ENCODE peak calls at places on chromosomes 1 and 21, in nine cellular contexts. J is IMR-90, I is fibroblast of lung, T is PC-3, X is HCT116, M is astrocyte, D is GM23338, G is mammary epithelial cell, K is SK-N-SH. Q is an unnamed sample.

GRCh38 chr1:27891196-27891889 is 19.0 kb downstream of the THEMIS2 start:
- DNase-seq in J (no peak), I (no peak), T (no peak), X (no peak), M (no peak), D (no peak), G (no peak), K (no peak), Q (no peak)

GRCh38 chr1:20212685-20213331 is 26.5 kb upstream of the PLA2G2C start:
- DNase-seq in J (peak), I (peak), T (peak), X (peak), M (no peak), D (peak), G (peak), K (peak), Q (peak)

GRCh38 chr21:32311621-32312020 is 13.0 kb downstream of the MRAP start:
- DNase-seq in J (no peak), I (no peak), T (no peak), X (no peak), M (no peak), D (no peak), G (no peak), K (no peak), Q (no peak)

GRCh38 chr21:37378700-37379139 is 12.1 kb downstream of the DYRK1A start:
- DNase-seq in J (no peak), I (no peak), T (no peak), X (no peak), M (no peak), D (no peak), G (no peak), K (no peak), Q (no peak)

GRCh38 chr1:37561794-37562132 is 5.0 kb downstream of the DNALI1 start:
- DNase-seq in J (peak), I (peak), T (peak), X (peak), M (no peak), D (peak), G (no peak), K (peak), Q (peak)

GRCh38 chr1:10980841-10981727 is 31.4 kb upstream of the TARDBP start:
- DNase-seq in J (no peak), I (peak), T (no peak), X (no peak), M (peak), D (no peak), G (no peak), K (no peak), Q (no peak)

GRCh38 chr1:236149696-236150228 is 7.4 kb downstream of the GPR137B start:
- DNase-seq in J (no peak), I (no peak), T (no peak), X (no peak), M (no peak), D (no peak), G (no peak), K (no peak), Q (no peak)

GRCh38 chr1:88179943-88180342 is 504.1 kb upstream of the PKN2 start:
- DNase-seq in J (no peak), I (no peak), T (no peak), X (no peak), M (no peak), D (no peak), G (no peak), K (no peak), Q (no peak)

GRCh38 chr1:32972814-32973428 is 8.3 kb upstream of the RNF19B start:
- DNase-seq in J (peak), I (peak), T (peak), X (no peak), M (peak), D (peak), G (no peak), K (peak), Q (no peak)

GRCh38 chr1:107139833-107140702 is 771 bp upstream of the NTNG1 start:
- DNase-seq in J (peak), I (peak), T (peak), X (no peak), M (peak), D (peak), G (peak), K (peak), Q (peak)

GRCh38 chr1:76868916-76869315 is 1.6 kb downstream of the ST6GALNAC5 start:
- DNase-seq in J (no peak), I (peak), T (no peak), X (no peak), M (no peak), D (peak), G (no peak), K (peak), Q (no peak)

GRCh38 chr1:22224631-22225030 is 81.7 kb upstream of the WNT4 start:
- DNase-seq in J (no peak), I (no peak), T (no peak), X (no peak), M (no peak), D (no peak), G (no peak), K (no peak), Q (no peak)

GRCh38 chr21:37538971-37539590 is 172.5 kb downstream of the DYRK1A start:
- DNase-seq in J (no peak), I (no peak), T (no peak), X (no peak), M (no peak), D (no peak), G (no peak), K (no peak), Q (no peak)

GRCh38 chr1:203120325-203121138 is 7.0 kb upstream of the ADORA1 start:
- DNase-seq in J (no peak), I (no peak), T (no peak), X (no peak), M (no peak), D (no peak), G (no peak), K (no peak), Q (no peak)

GRCh38 chr1:4000811-4001251 is 100.8 kb upstream of the C1orf174 start:
- DNase-seq in J (no peak), I (no peak), T (no peak), X (no peak), M (no peak), D (no peak), G (no peak), K (no peak), Q (no peak)

GRCh38 chr1:158089925-158090675 is 90.6 kb upstream of the CD1D start:
- DNase-seq in J (no peak), I (no peak), T (no peak), X (no peak), M (no peak), D (no peak), G (no peak), K (no peak), Q (no peak)

GRCh38 chr1:107132195-107132594 is 8.6 kb upstream of the NTNG1 start:
- DNase-seq in J (no peak), I (no peak), T (no peak), X (no peak), M (no peak), D (no peak), G (no peak), K (no peak), Q (no peak)

GRCh38 chr1:215439549-215439948 is 127.6 kb upstream of the KCTD3 start:
- DNase-seq in J (no peak), I (no peak), T (no peak), X (no peak), M (no peak), D (no peak), G (no peak), K (no peak), Q (no peak)

GRCh38 chr1:8121261-8122159 is 95.4 kb upstream of the ERRFI1 start:
- DNase-seq in J (peak), I (peak), T (peak), X (peak), M (peak), D (no peak), G (peak), K (no peak), Q (no peak)

GRCh38 chr1:46690931-46691411 is 19.3 kb downstream of the TEX38 start:
- DNase-seq in J (no peak), I (peak), T (no peak), X (no peak), M (peak), D (no peak), G (no peak), K (no peak), Q (no peak)

GRCh38 chr1:15883326-15883725 is 35.8 kb downstream of the SPEN start:
- DNase-seq in J (no peak), I (no peak), T (no peak), X (no peak), M (no peak), D (no peak), G (no peak), K (no peak), Q (no peak)

GRCh38 chr1:15886613-15887167 is 39.2 kb downstream of the SPEN start:
- DNase-seq in J (no peak), I (no peak), T (no peak), X (no peak), M (no peak), D (no peak), G (no peak), K (no peak), Q (no peak)

GRCh38 chr1:15885269-15885668 is 37.8 kb downstream of the SPEN start:
- DNase-seq in J (no peak), I (no peak), T (no peak), X (no peak), M (no peak), D (no peak), G (no peak), K (no peak), Q (no peak)

GRCh38 chr1:15884477-15884876 is 37.0 kb downstream of the SPEN start:
- DNase-seq in J (no peak), I (no peak), T (no peak), X (no peak), M (no peak), D (no peak), G (no peak), K (no peak), Q (no peak)

GRCh38 chr1:15885701-15886612 is 38.5 kb downstream of the SPEN start:
- DNase-seq in J (peak), I (peak), T (peak), X (peak), M (peak), D (peak), G (peak), K (peak), Q (no peak)
- H2AFZ ChIP-seq in J (peak), I (no peak), T (peak), X (no peak), M (peak), D (no peak), G (no peak), K (no peak), Q (no peak)

GRCh38 chr1:204829133-204829532 is 41.5 kb upstream of the NFASC start:
- DNase-seq in J (no peak), I (no peak), T (no peak), X (no peak), M (no peak), D (peak), G (no peak), K (no peak), Q (no peak)
- H3K4me3 ChIP-seq in J (no peak), I (no peak), T (no peak), X (no peak), M (peak), D (peak), G (peak), K (peak), Q (no peak)

GRCh38 chr21:41766883-41767605 is at the start of gene RIPK4:
- DNase-seq in J (peak), I (peak), T (peak), X (peak), M (no peak), D (peak), G (peak), K (peak), Q (no peak)
- H2AFZ ChIP-seq in J (peak), I (no peak), T (no peak), X (peak), M (peak), D (peak), G (peak), K (peak), Q (peak)

GRCh38 chr1:204358145-204358544 is 1.6 kb downstream of the PLEKHA6 start:
- DNase-seq in J (no peak), I (no peak), T (no peak), X (no peak), M (no peak), D (no peak), G (no peak), K (peak), Q (no peak)
- H3K4me3 ChIP-seq in J (no peak), I (no peak), T (no peak), X (no peak), M (no peak), D (no peak), G (no peak), K (peak), Q (no peak)